ENCODE peak calls at places on chromosome 6, in eight cellular contexts. One of them, this sample, is unnamed.
A peak's percentile ranks its signal among the peaks of the same experiment; 100 is the strongest.

GRCh38 chr6:27503436-27504030 is 30.6 kb upstream of the ZNF184 start:
- DNase-seq in psoas muscle: peak; percentile 68
- DNase-seq in SK-N-SH: peak; percentile 47
- DNase-seq in Peyer's patch: peak; percentile 42
- DNase-seq in esophagus muscularis mucosa: no peak
- DNase-seq in pancreas: no peak
- DNase-seq in WERI-Rb-1: peak; percentile 84
- DNase-seq in ovary: peak; percentile 80
- DNase-seq in this sample: peak; percentile 72

GRCh38 chr6:35343092-35343834 is 905 bp downstream of the PPARD start:
- DNase-seq in psoas muscle: peak; percentile 82
- DNase-seq in SK-N-SH: peak; percentile 55
- DNase-seq in Peyer's patch: peak; percentile 43
- DNase-seq in esophagus muscularis mucosa: no peak
- DNase-seq in pancreas: no peak
- DNase-seq in WERI-Rb-1: no peak
- DNase-seq in ovary: peak; percentile 78
- DNase-seq in this sample: no peak

GRCh38 chr6:117919775-117920492 is 12.9 kb downstream of the SLC35F1 start:
- DNase-seq in psoas muscle: no peak
- DNase-seq in SK-N-SH: peak; percentile 17
- DNase-seq in Peyer's patch: no peak
- DNase-seq in esophagus muscularis mucosa: no peak
- DNase-seq in pancreas: peak; percentile 71
- DNase-seq in WERI-Rb-1: peak; percentile 38
- DNase-seq in ovary: no peak
- DNase-seq in this sample: no peak

GRCh38 chr6:11364971-11365397 is 132.5 kb upstream of the NEDD9 start:
- DNase-seq in psoas muscle: no peak
- DNase-seq in SK-N-SH: no peak
- DNase-seq in Peyer's patch: no peak
- DNase-seq in esophagus muscularis mucosa: no peak
- DNase-seq in pancreas: no peak
- DNase-seq in WERI-Rb-1: no peak
- DNase-seq in ovary: no peak
- DNase-seq in this sample: no peak

GRCh38 chr6:140537834-140538680 is 1163.6 kb upstream of the CITED2 start:
- DNase-seq in psoas muscle: no peak
- DNase-seq in SK-N-SH: no peak
- DNase-seq in Peyer's patch: no peak
- DNase-seq in esophagus muscularis mucosa: no peak
- DNase-seq in pancreas: no peak
- DNase-seq in WERI-Rb-1: no peak
- DNase-seq in ovary: no peak
- DNase-seq in this sample: no peak

GRCh38 chr6:113564401-113565161 is 292.6 kb upstream of the MARCKS start:
- DNase-seq in psoas muscle: peak; percentile 78
- DNase-seq in SK-N-SH: peak; percentile 48
- DNase-seq in Peyer's patch: peak; percentile 52
- DNase-seq in esophagus muscularis mucosa: peak; percentile 94
- DNase-seq in pancreas: peak; percentile 81
- DNase-seq in WERI-Rb-1: peak; percentile 97
- DNase-seq in ovary: peak; percentile 67
- DNase-seq in this sample: peak; percentile 23

GRCh38 chr6:160445130-160445529 is 97.0 kb downstream of the SLC22A3 start:
- DNase-seq in psoas muscle: no peak
- DNase-seq in SK-N-SH: no peak
- DNase-seq in Peyer's patch: no peak
- DNase-seq in esophagus muscularis mucosa: no peak
- DNase-seq in pancreas: no peak
- DNase-seq in WERI-Rb-1: no peak
- DNase-seq in ovary: no peak
- DNase-seq in this sample: no peak

GRCh38 chr6:27168586-27169443 is 78.7 kb upstream of the PRSS16 start:
- DNase-seq in psoas muscle: no peak
- DNase-seq in SK-N-SH: no peak
- DNase-seq in Peyer's patch: no peak
- DNase-seq in esophagus muscularis mucosa: no peak
- DNase-seq in pancreas: no peak
- DNase-seq in WERI-Rb-1: no peak
- DNase-seq in ovary: no peak
- DNase-seq in this sample: no peak

GRCh38 chr6:34970962-34971361 is 81.9 kb downstream of the ANKS1A start:
- DNase-seq in psoas muscle: no peak
- DNase-seq in SK-N-SH: no peak
- DNase-seq in Peyer's patch: no peak
- DNase-seq in esophagus muscularis mucosa: no peak
- DNase-seq in pancreas: no peak
- DNase-seq in WERI-Rb-1: no peak
- DNase-seq in ovary: no peak
- DNase-seq in this sample: no peak

GRCh38 chr6:135212020-135212806 is 31.1 kb downstream of the MYB start:
- DNase-seq in psoas muscle: no peak
- DNase-seq in SK-N-SH: no peak
- DNase-seq in Peyer's patch: no peak
- DNase-seq in esophagus muscularis mucosa: no peak
- DNase-seq in pancreas: no peak
- DNase-seq in WERI-Rb-1: no peak
- DNase-seq in ovary: no peak
- DNase-seq in this sample: no peak

GRCh38 chr6:161254126-161254753 is 19.6 kb downstream of the AGPAT4 start:
- DNase-seq in psoas muscle: no peak
- DNase-seq in SK-N-SH: no peak
- DNase-seq in Peyer's patch: no peak
- DNase-seq in esophagus muscularis mucosa: no peak
- DNase-seq in pancreas: no peak
- DNase-seq in WERI-Rb-1: no peak
- DNase-seq in ovary: no peak
- DNase-seq in this sample: no peak

GRCh38 chr6:112224088-112224487 is 30.3 kb downstream of the LAMA4 start:
- DNase-seq in psoas muscle: no peak
- DNase-seq in SK-N-SH: no peak
- DNase-seq in Peyer's patch: no peak
- DNase-seq in esophagus muscularis mucosa: no peak
- DNase-seq in pancreas: no peak
- DNase-seq in WERI-Rb-1: no peak
- DNase-seq in ovary: no peak
- DNase-seq in this sample: no peak

GRCh38 chr6:41439524-41440418 is 104.4 kb downstream of the NCR2 start:
- DNase-seq in psoas muscle: no peak
- DNase-seq in SK-N-SH: no peak
- DNase-seq in Peyer's patch: peak; percentile 18
- DNase-seq in esophagus muscularis mucosa: no peak
- DNase-seq in pancreas: no peak
- DNase-seq in WERI-Rb-1: peak; percentile 63
- DNase-seq in ovary: no peak
- DNase-seq in this sample: peak; percentile 52

DNA sequence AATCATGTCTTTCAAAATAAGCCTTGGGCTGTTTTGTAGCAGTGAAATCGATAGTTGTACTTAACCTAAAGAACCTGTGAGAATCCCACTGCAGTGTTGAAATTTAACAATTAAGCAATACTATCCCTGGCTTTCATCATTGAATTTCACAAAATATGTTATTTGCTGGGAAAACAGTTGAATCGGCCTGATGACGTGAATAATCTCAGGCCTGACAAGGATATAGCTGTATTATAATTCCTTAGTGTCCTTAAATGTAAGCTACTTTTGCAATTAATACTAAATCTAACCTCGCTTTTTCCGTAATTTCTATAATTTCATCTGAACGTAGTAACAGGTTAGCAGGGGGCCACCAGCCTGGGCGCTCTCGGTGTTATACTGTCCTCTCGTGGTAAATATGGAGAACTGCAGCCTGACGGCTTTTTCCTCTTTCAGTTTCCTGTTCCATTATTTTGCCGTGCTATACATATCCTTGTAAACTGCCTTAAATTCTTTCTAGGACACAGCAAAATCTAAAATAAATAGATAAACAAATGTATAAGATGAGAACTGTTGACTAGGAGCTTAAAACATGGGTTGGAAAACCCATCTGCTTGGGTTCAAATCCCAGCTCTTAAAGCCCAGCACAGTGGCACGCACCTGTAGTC is 24.0 kb downstream of the MTFR2 start:
- DNase-seq in psoas muscle: peak; percentile 52
- DNase-seq in SK-N-SH: peak; percentile 69
- DNase-seq in Peyer's patch: peak; percentile 54
- DNase-seq in esophagus muscularis mucosa: no peak
- DNase-seq in pancreas: peak; percentile 69
- DNase-seq in WERI-Rb-1: peak; percentile 14
- DNase-seq in ovary: peak; percentile 63
- DNase-seq in this sample: no peak
- H3K4me3 ChIP-seq in psoas muscle: peak overlapping the region; percentile 47
- H3K4me3 ChIP-seq in SK-N-SH: peak overlapping the region; percentile 54
- H3K4me3 ChIP-seq in Peyer's patch: peak overlapping the region; percentile 16
- H3K4me3 ChIP-seq in esophagus muscularis mucosa: peak overlapping the region; percentile 19
- H3K4me3 ChIP-seq in pancreas: no peak overlapping the region
- H3K4me3 ChIP-seq in WERI-Rb-1: no peak overlapping the region
- H3K4me3 ChIP-seq in ovary: peak overlapping the region; percentile 28
- H3K4me3 ChIP-seq in this sample: no peak overlapping the region

GRCh38 chr6:110710115-110710514 is 105.2 kb downstream of the CDK19 start:
- DNase-seq in psoas muscle: no peak
- DNase-seq in SK-N-SH: no peak
- DNase-seq in Peyer's patch: no peak
- DNase-seq in esophagus muscularis mucosa: no peak
- DNase-seq in pancreas: no peak
- DNase-seq in WERI-Rb-1: no peak
- DNase-seq in ovary: no peak
- DNase-seq in this sample: no peak
- H3K36me3 ChIP-seq in psoas muscle: no peaks in the 10 kb centered on the region
- H3K36me3 ChIP-seq in SK-N-SH: peaks cover 4% of the 10 kb centered on the region
- H3K36me3 ChIP-seq in Peyer's patch: no peaks in the 10 kb centered on the region
- H3K36me3 ChIP-seq in esophagus muscularis mucosa: no peaks in the 10 kb centered on the region
- H3K36me3 ChIP-seq in pancreas: no peaks in the 10 kb centered on the region
- H3K36me3 ChIP-seq in WERI-Rb-1: no peaks in the 10 kb centered on the region
- H3K36me3 ChIP-seq in ovary: no peaks in the 10 kb centered on the region
- H3K36me3 ChIP-seq in this sample: no peaks in the 10 kb centered on the region

GRCh38 chr6:157861814-157862213 is 38.8 kb downstream of the SNX9 start:
- DNase-seq in psoas muscle: no peak
- DNase-seq in SK-N-SH: no peak
- DNase-seq in Peyer's patch: no peak
- DNase-seq in esophagus muscularis mucosa: no peak
- DNase-seq in pancreas: no peak
- DNase-seq in WERI-Rb-1: no peak
- DNase-seq in ovary: no peak
- DNase-seq in this sample: no peak
- TF ChIP-seq CTCF in psoas muscle: no peak
- TF ChIP-seq CTCF in SK-N-SH: no peak
- TF ChIP-seq CTCF in Peyer's patch: no peak
- TF ChIP-seq CTCF in esophagus muscularis mucosa: no peak
- TF ChIP-seq CTCF in pancreas: no peak
- TF ChIP-seq CTCF in WERI-Rb-1: no peak
- TF ChIP-seq CTCF in ovary: no peak
- TF ChIP-seq CTCF in this sample: no peak

DNA sequence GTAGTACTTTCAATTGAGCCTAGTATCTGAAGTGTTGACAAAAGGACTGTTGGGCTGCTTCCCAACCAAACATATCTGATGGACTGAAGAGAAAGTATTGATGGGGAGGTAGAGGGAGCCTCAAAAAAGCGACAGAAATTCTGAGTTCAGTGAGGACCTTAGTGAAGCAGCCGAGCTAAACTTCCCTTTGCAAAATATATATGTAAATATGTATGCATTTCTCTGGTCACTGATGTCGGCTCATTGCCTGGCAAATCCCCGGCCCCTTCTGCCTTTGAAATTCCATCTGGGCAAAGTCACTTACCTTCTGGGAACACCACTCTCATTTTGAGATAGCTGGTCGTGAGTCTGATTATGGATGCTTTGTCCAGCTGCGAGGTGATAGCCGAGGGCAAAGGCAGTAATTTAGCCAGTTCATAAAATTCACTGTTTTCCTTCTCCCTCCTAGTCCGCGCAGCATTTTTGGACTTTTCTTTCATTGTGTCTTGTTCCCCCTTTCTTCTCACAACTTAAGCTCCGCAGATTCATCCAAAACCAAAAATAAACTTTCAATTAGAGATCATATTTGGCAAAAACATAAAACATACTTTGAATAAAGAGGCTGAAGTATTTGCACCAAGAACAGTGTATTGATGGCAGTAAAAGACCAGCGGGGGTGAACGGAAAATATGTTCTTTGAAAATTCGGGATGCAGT is 1.6 kb downstream of the SIM1 start:
- DNase-seq in psoas muscle: no peak
- DNase-seq in SK-N-SH: no peak
- DNase-seq in Peyer's patch: no peak
- DNase-seq in esophagus muscularis mucosa: peak; percentile 39
- DNase-seq in pancreas: no peak
- DNase-seq in WERI-Rb-1: no peak
- DNase-seq in ovary: no peak
- DNase-seq in this sample: no peak
- H3K4me3 ChIP-seq in psoas muscle: peak overlapping the region; percentile 84
- H3K4me3 ChIP-seq in SK-N-SH: no peak overlapping the region
- H3K4me3 ChIP-seq in Peyer's patch: no peak overlapping the region
- H3K4me3 ChIP-seq in esophagus muscularis mucosa: no peak overlapping the region
- H3K4me3 ChIP-seq in pancreas: peak overlapping the region; percentile 26
- H3K4me3 ChIP-seq in WERI-Rb-1: no peak overlapping the region
- H3K4me3 ChIP-seq in ovary: no peak overlapping the region
- H3K4me3 ChIP-seq in this sample: no peak overlapping the region

GRCh38 chr6:5632348-5632935 is 371.1 kb downstream of the FARS2 start:
- DNase-seq in psoas muscle: no peak
- DNase-seq in SK-N-SH: no peak
- DNase-seq in Peyer's patch: no peak
- DNase-seq in esophagus muscularis mucosa: no peak
- DNase-seq in pancreas: no peak
- DNase-seq in WERI-Rb-1: no peak
- DNase-seq in ovary: no peak
- DNase-seq in this sample: no peak
- H3K36me3 ChIP-seq in psoas muscle: no peaks in the 10 kb centered on the region
- H3K36me3 ChIP-seq in SK-N-SH: peaks cover 3% of the 10 kb centered on the region
- H3K36me3 ChIP-seq in Peyer's patch: no peaks in the 10 kb centered on the region
- H3K36me3 ChIP-seq in esophagus muscularis mucosa: no peaks in the 10 kb centered on the region
- H3K36me3 ChIP-seq in pancreas: no peaks in the 10 kb centered on the region
- H3K36me3 ChIP-seq in WERI-Rb-1: no peaks in the 10 kb centered on the region
- H3K36me3 ChIP-seq in ovary: no peaks in the 10 kb centered on the region
- H3K36me3 ChIP-seq in this sample: no peaks in the 10 kb centered on the region

DNA sequence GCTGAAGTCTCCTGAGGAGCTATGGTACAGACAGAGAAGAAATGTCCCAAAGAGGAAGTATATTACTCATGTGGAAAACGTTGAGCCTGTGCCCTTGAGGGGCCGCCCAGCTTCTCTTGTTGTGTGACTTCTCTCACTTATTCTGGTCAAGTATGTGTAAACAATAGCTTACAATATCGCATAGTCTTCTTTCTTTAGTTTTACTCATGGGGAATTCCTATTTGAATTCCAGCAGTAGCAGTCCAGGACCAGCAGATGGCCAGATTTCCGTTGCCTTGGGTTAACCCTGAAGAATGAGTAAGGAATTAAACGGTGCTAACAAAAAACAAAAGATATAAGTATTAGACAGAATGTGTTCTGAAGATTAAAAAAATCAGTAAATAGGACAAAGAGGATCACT is 522.0 kb upstream of the GJE1 start:
- DNase-seq in psoas muscle: no peak
- DNase-seq in SK-N-SH: no peak
- DNase-seq in Peyer's patch: no peak
- DNase-seq in esophagus muscularis mucosa: no peak
- DNase-seq in pancreas: no peak
- DNase-seq in WERI-Rb-1: no peak
- DNase-seq in ovary: no peak
- DNase-seq in this sample: no peak
- TF ChIP-seq CTCF in psoas muscle: no peak
- TF ChIP-seq CTCF in SK-N-SH: peak; percentile 41
- TF ChIP-seq CTCF in Peyer's patch: no peak
- TF ChIP-seq CTCF in esophagus muscularis mucosa: no peak
- TF ChIP-seq CTCF in pancreas: no peak
- TF ChIP-seq CTCF in WERI-Rb-1: no peak
- TF ChIP-seq CTCF in ovary: no peak
- TF ChIP-seq CTCF in this sample: no peak

GRCh38 chr6:148682252-148682651 is 64.6 kb upstream of the UST start:
- DNase-seq in psoas muscle: no peak
- DNase-seq in SK-N-SH: no peak
- DNase-seq in Peyer's patch: no peak
- DNase-seq in esophagus muscularis mucosa: no peak
- DNase-seq in pancreas: no peak
- DNase-seq in WERI-Rb-1: no peak
- DNase-seq in ovary: no peak
- DNase-seq in this sample: no peak
- H3K4me3 ChIP-seq in psoas muscle: no peak overlapping the region
- H3K4me3 ChIP-seq in SK-N-SH: no peak overlapping the region
- H3K4me3 ChIP-seq in Peyer's patch: no peak overlapping the region
- H3K4me3 ChIP-seq in esophagus muscularis mucosa: no peak overlapping the region
- H3K4me3 ChIP-seq in pancreas: no peak overlapping the region
- H3K4me3 ChIP-seq in WERI-Rb-1: no peak overlapping the region
- H3K4me3 ChIP-seq in ovary: no peak overlapping the region
- H3K4me3 ChIP-seq in this sample: no peak overlapping the region

This sample was measured in GM06990.